ENCODE peak calls at places on chromosome 7, in four cellular contexts. C is heart right ventricle, E is chondrocyte, W is activated B cell treated with CpG ODN at 0.5 μM for 24 hours. X is an unnamed sample.

GRCh38 chr7:115678049-115678982 is 352.2 kb downstream of the TFEC start:
- DNase-seq in C (no peak), E (no peak), W (no peak), X (no peak)

GRCh38 chr7:111958889-111959288 is 247.3 kb downstream of the DOCK4 start:
- DNase-seq in C (no peak), E (no peak), W (no peak), X (no peak)

GRCh38 chr7:130356121-130356759 is 11.6 kb downstream of the CPA5 start:
- DNase-seq in C (peak; percentile 38), E (no peak), W (no peak), X (no peak)

GRCh38 chr7:117001283-117001682 is 48.0 kb downstream of the ST7 start:
- DNase-seq in C (no peak), E (no peak), W (no peak), X (no peak)

GRCh38 chr7:104196161-104196560 is 11.7 kb downstream of the ORC5 start:
- DNase-seq in C (no peak), E (no peak), W (no peak), X (no peak)

GRCh38 chr7:26648429-26649015 is 215.9 kb downstream of the SKAP2 start:
- DNase-seq in C (no peak), E (no peak), W (no peak), X (no peak)

GRCh38 chr7:104973227-104973626 is 40.8 kb upstream of the KMT2E start:
- DNase-seq in C (no peak), E (no peak), W (no peak), X (no peak)

GRCh38 chr7:47142867-47143175 is 439.1 kb downstream of the TNS3 start:
- DNase-seq in C (no peak), E (no peak), W (no peak), X (no peak)

GRCh38 chr7:123615344-123615743 is 13.7 kb downstream of the ASB15 start:
- DNase-seq in C (no peak), E (no peak), W (no peak), X (no peak)

GRCh38 chr7:106367018-106367420 is 82.2 kb upstream of the NAMPT start:
- DNase-seq in C (no peak), E (no peak), W (no peak), X (no peak)

GRCh38 chr7:39609084-39609461 is 14.3 kb upstream of the RALA start:
- DNase-seq in C (no peak), E (no peak), W (no peak), X (no peak)

GRCh38 chr7:76260171-76260703 is 42.2 kb upstream of the HSPB1 start:
- DNase-seq in C (no peak), E (no peak), W (no peak), X (peak; percentile 31)

GRCh38 chr7:112723416-112723815 is 66.8 kb downstream of the TMEM168 start:
- DNase-seq in C (no peak), E (no peak), W (no peak), X (no peak)

GRCh38 chr7:128164061-128164954 is 76.8 kb upstream of the LEP start:
- DNase-seq in C (no peak), E (no peak), W (no peak), X (no peak)

GRCh38 chr7:94368371-94368791 is 26.3 kb upstream of the COL1A2 start:
- DNase-seq in C (no peak), E (no peak), W (no peak), X (no peak)

GRCh38 chr7:133807610-133808543 is 319.3 kb upstream of the LRGUK start:
- DNase-seq in C (no peak), E (no peak), W (no peak), X (no peak)

GRCh38 chr7:138001529-138002095 is at the start of gene CREB3L2:
- DNase-seq in C (peak; percentile 68), E (peak; percentile 95), W (peak; percentile 59), X (peak; percentile 61)

GRCh38 chr7:139777948-139778841 is at the start of gene HIPK2:
- DNase-seq in C (peak; percentile 83), E (no peak), W (peak; percentile 71), X (peak; percentile 63)

GRCh38 chr7:75967573-75967997 is 26.8 kb downstream of the TMEM120A start:
- DNase-seq in C (peak; percentile 46), E (no peak), W (no peak), X (no peak)

GRCh38 chr7:107994366-107994765 is 8.6 kb downstream of the LAMB1 start:
- DNase-seq in C (no peak), E (no peak), W (no peak), X (no peak)

GRCh38 chr7:149780636-149781419 is 7.4 kb upstream of the ZNF467 start:
- DNase-seq in C (no peak), E (no peak), W (no peak), X (no peak)

DNA sequence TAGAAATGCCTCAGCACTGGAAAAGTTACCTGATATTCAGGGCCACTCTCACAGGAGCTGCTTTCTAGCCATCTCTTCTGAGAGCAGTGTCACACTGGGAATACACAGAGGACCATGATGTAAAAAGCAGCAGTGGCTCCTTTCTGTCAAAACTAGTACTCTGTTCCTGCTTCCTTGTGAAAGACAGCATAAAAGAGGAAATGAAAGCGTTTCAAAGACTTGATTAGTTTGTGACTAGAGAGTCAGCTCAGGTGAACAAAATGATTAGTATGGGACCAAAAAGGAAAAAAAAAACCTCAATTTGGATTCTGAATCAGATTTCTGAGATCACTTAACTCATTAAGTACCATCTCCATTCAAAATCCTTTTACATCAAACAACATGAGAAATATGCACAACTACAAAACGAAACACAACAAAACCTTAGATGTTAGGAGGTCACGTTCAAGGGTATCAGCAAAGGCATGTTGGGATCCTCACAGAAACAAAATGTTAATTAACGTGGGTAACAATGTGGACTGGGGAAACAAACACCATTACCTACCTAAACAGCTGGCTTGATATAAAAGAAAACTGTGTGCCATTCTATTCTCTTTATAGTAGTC is 103.7 kb downstream of the MACC1 start:
- DNase-seq in C (no peak), E (no peak), W (no peak), X (no peak)
- TF ChIP-seq CTCF in C (no peak), E (no peak), W (no peak), X (no peak)

GRCh38 chr7:151233111-151233701 is 923 bp downstream of the CHPF2 start:
- DNase-seq in C (no peak), E (no peak), W (no peak), X (peak; percentile 65)
- TF ChIP-seq CTCF in C (no peak), E (no peak), W (no peak), X (no peak)

GRCh38 chr7:1882451-1882850 is 212.4 kb downstream of the ELFN1 start:
- DNase-seq in C (no peak), E (peak; percentile 68), W (no peak), X (no peak)

GRCh38 chr7:1884583-1885350 is 214.7 kb downstream of the ELFN1 start:
- DNase-seq in C (no peak), E (peak; percentile 85), W (no peak), X (no peak)

GRCh38 chr7:1885465-1886226 is 215.6 kb downstream of the ELFN1 start:
- DNase-seq in C (no peak), E (peak; percentile 86), W (no peak), X (no peak)

GRCh38 chr7:1883031-1883761 is 213.1 kb downstream of the ELFN1 start:
- DNase-seq in C (no peak), E (peak; percentile 73), W (no peak), X (no peak)

DNA sequence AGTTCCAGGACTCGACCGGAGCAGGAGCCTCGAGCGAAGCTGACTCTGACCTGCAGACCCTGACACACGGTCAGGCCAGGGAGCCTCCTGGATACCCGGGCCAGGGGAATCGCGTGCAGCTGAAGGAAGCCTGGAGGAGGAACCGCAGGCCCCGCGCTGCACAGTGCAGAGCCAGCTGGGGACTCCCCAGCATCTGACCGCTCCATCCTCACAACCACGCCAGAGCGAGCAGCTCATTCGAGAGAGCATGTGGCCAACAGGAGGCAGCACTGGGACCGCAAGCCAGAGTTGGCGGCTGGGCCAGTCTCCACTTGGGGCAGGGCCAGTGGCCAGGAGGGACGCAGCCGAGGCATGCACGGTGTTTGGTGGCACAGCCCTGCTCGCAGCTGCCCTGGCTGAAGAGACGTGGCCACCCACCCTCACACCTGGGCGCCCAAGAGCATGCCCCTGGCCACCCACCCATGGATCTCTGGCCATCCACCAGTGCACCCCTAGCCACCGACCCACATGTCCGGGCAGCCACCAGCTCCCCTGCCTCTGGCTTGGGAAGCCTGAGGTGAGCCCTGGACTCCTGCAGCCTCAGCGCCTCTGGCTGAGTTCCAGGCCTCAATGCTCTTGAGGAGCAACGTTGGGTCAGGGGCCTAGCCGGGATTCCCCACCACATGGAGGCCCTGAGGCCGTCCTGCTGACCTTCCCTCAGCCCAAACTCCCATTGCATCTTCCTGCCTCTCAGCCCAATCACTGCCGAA is 213.9 kb downstream of the ELFN1 start:
- DNase-seq in C (peak; percentile 36), E (peak; percentile 86), W (no peak), X (no peak)
- TF ChIP-seq CTCF in C (no peak), E (peak; percentile 16), W (no peak), X (no peak)

GRCh38 chr7:15580604-15581351 is 19.0 kb upstream of the AGMO start:
- DNase-seq in C (no peak), E (no peak), W (no peak), X (no peak)

GRCh38 chr7:15584575-15584974 is 22.8 kb upstream of the AGMO start:
- DNase-seq in C (no peak), E (no peak), W (no peak), X (no peak)

GRCh38 chr7:15581352-15581951 is 19.6 kb upstream of the AGMO start:
- DNase-seq in C (no peak), E (no peak), W (no peak), X (no peak)

GRCh38 chr7:15577600-15577999 is 15.8 kb upstream of the AGMO start:
- DNase-seq in C (no peak), E (no peak), W (no peak), X (no peak)

GRCh38 chr7:15582773-15583172 is 21.0 kb upstream of the AGMO start:
- DNase-seq in C (no peak), E (no peak), W (no peak), X (no peak)
- TF ChIP-seq CTCF in C (no peak), E (no peak), W (no peak), X (no peak)

GRCh38 chr7:53740971-53741370 is 705.5 kb downstream of the POM121L12 start:
- DNase-seq in C (no peak), E (no peak), W (no peak), X (no peak)

GRCh38 chr7:53743697-53744096 is 708.3 kb downstream of the POM121L12 start:
- DNase-seq in C (no peak), E (no peak), W (no peak), X (no peak)

DNA sequence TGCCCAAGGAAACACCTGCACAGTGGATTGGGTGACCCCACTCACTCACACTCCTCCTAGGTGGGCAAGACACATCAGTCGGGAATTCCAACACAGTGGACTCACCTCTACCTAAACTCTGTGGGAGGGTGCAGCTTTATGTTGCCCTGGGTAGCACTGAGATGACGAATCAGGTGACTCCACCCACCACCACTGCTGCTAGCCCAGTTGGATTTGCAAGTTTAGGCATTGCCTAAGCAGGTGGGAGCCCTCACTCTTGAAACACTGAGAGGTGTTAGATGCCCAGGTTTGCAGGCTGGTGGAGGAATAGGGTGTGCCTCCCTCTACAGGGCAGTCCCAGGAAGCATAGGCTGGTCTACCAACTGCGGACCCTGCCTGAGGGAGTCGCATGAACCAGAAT is 708.9 kb downstream of the POM121L12 start:
- DNase-seq in C (no peak), E (no peak), W (no peak), X (no peak)
- TF ChIP-seq CTCF in C (no peak), E (no peak), W (no peak), X (no peak)

GRCh38 chr7:68107968-68108367 is 1111.3 kb downstream of the TYW1 start:
- DNase-seq in C (no peak), E (no peak), W (no peak), X (no peak)
- TF ChIP-seq CTCF in C (no peak), E (peak; percentile 40), W (no peak), X (no peak)